ENCODE peak calls at places on chromosome 11, in five cellular contexts. K, S, L, Y and F are unnamed samples.

GRCh38 chr11:74035264-74035663 is 26.4 kb upstream of the UCP3 start:
- DNase-seq in K (no peak), S (no peak), L (no peak), Y (no peak), F (no peak)

GRCh38 chr11:77148963-77149715 is 21.1 kb downstream of the MYO7A start:
- DNase-seq in K (no peak), S (no peak), L (peak; percentile 63), Y (no peak), F (no peak)

GRCh38 chr11:90344546-90344945 is 121.7 kb upstream of the CHORDC1 start:
- DNase-seq in K (no peak), S (no peak), L (no peak), Y (no peak), F (no peak)

GRCh38 chr11:96154802-96155520 is 188.0 kb downstream of the MAML2 start:
- DNase-seq in K (no peak), S (no peak), L (no peak), Y (no peak), F (no peak)

GRCh38 chr11:2804701-2805387 is 80.7 kb downstream of the CDKN1C start:
- DNase-seq in K (peak; percentile 51), S (peak; percentile 16), L (peak; percentile 74), Y (peak; percentile 40), F (peak; percentile 51)

GRCh38 chr11:97738751-97739150 is 1282.0 kb upstream of the CNTN5 start:
- DNase-seq in K (no peak), S (no peak), L (no peak), Y (no peak), F (no peak)

GRCh38 chr11:45333023-45333422 is 46.9 kb upstream of the SYT13 start:
- DNase-seq in K (no peak), S (no peak), L (no peak), Y (no peak), F (no peak)

GRCh38 chr11:88345408-88345807 is 7.9 kb upstream of the CTSC start:
- DNase-seq in K (no peak), S (no peak), L (no peak), Y (no peak), F (no peak)

GRCh38 chr11:898540-899190 is 11.9 kb downstream of the CHID1 start:
- DNase-seq in K (no peak), S (no peak), L (no peak), Y (no peak), F (no peak)

GRCh38 chr11:46270707-46271106 is 6.8 kb upstream of the CREB3L1 start:
- DNase-seq in K (no peak), S (no peak), L (no peak), Y (no peak), F (no peak)

GRCh38 chr11:125978171-125978570 is 32.3 kb downstream of the VSIG10L2 start:
- DNase-seq in K (no peak), S (no peak), L (no peak), Y (no peak), F (no peak)

GRCh38 chr11:70579376-70579955 is 181.1 kb downstream of the CTTN start:
- DNase-seq in K (peak; percentile 40), S (no peak), L (no peak), Y (no peak), F (peak; percentile 59)

GRCh38 chr11:72673284-72673942 is 809 bp downstream of the PDE2A start:
- DNase-seq in K (no peak), S (no peak), L (peak; percentile 60), Y (no peak), F (no peak)

GRCh38 chr11:17596310-17596669 is 49.2 kb downstream of the OTOG start:
- DNase-seq in K (no peak), S (no peak), L (peak; percentile 9), Y (no peak), F (peak; percentile 45)

GRCh38 chr11:3855808-3856491 is 486 bp downstream of the STIM1 start:
- DNase-seq in K (peak; percentile 87), S (peak; percentile 56), L (peak; percentile 89), Y (peak; percentile 56), F (peak; percentile 95)

GRCh38 chr11:110029714-110030113 is 63.5 kb upstream of the ZC3H12C start:
- DNase-seq in K (no peak), S (no peak), L (no peak), Y (no peak), F (no peak)

GRCh38 chr11:62402226-62402625 is 16.6 kb upstream of the SCGB1A1 start:
- DNase-seq in K (peak; percentile 74), S (peak; percentile 61), L (no peak), Y (peak; percentile 63), F (peak; percentile 88)

GRCh38 chr11:28526406-28526751 is 418.2 kb downstream of the METTL15 start:
- DNase-seq in K (no peak), S (no peak), L (no peak), Y (no peak), F (no peak)

GRCh38 chr11:119774180-119774763 is 45.3 kb upstream of the NECTIN1 start:
- DNase-seq in K (peak; percentile 36), S (no peak), L (peak; percentile 10), Y (no peak), F (peak; percentile 10)

GRCh38 chr11:69916806-69917387 is 97.7 kb upstream of the FGF3 start:
- DNase-seq in K (no peak), S (no peak), L (no peak), Y (no peak), F (no peak)

GRCh38 chr11:34454308-34455032 is 15.7 kb downstream of the CAT start:
- DNase-seq in K (no peak), S (no peak), L (no peak), Y (no peak), F (no peak)

GRCh38 chr11:70510106-70510505 is 111.8 kb downstream of the CTTN start:
- DNase-seq in K (peak; percentile 48), S (no peak), L (peak; percentile 35), Y (no peak), F (peak; percentile 42)

GRCh38 chr11:64357904-64358535 is 942 bp upstream of the RPS6KA4 start:
- DNase-seq in K (no peak), S (peak; percentile 44), L (peak; percentile 81), Y (no peak), F (no peak)

DNA sequence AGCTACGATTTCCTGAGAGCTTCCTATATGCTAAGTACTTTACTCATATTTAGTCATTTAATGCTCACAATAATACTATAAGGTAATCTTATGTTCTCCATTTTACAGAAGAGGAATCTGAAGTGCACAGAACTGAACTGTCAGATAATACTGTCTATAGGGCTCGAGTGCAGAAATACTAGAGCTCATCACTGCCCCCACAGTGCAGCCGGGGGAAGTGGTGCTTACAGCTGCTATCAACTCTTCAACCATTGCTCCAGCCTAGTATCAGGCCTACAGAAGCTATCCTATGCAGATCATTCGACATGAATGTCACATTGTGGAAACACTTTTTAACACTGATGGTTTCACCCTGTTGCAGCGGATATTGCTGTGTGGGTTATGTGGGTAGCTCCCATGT is 929.9 kb downstream of the NTM start:
- DNase-seq in K (no peak), S (no peak), L (no peak), Y (no peak), F (no peak)
- TF ChIP-seq CTCF in K (no peak), S (no peak), L (no peak), Y (peak; percentile 47), F (no peak)

GRCh38 chr11:8686325-8686724 is 3.7 kb downstream of the RPL27A start:
- DNase-seq in K (no peak), S (no peak), L (peak; percentile 14), Y (no peak), F (no peak)
- H3K36me3 ChIP-seq in K (peaks cover 34% of the 10 kb centered on the region), S (peaks cover 12% of the 10 kb centered on the region), L (peaks cover 29% of the 10 kb centered on the region), Y (peaks cover 38% of the 10 kb centered on the region), F (peaks cover 37% of the 10 kb centered on the region)

DNA sequence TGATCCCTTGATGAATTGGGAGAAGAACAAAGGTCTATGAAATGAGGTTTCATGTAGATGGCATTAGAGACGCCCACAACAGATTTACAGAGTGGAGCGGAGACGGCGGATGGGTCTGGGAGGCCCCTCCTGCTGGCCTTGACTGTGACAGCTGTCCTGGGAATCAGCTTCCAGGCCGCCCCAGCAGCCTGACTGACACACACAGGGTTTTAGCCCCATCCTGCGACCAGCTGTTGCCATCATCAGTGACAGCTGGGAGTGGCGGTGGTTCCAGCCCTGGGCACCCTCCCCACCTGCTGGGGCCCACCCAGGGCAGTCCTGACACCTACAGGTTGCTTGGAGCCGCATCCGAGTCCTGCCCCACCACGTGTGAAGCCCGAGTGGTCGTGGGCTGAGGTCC is 64.0 kb upstream of the PPP6R3 start:
- DNase-seq in K (no peak), S (no peak), L (no peak), Y (no peak), F (no peak)
- H3K27ac ChIP-seq in K (no peak overlapping the region), S (no peak overlapping the region), L (no peak overlapping the region), Y (peak overlapping the region; percentile 94), F (no peak overlapping the region)

GRCh38 chr11:11403763-11404725 is 51.0 kb upstream of the CSNK2A3 start:
- DNase-seq in K (no peak), S (no peak), L (no peak), Y (peak; percentile 58), F (no peak)

GRCh38 chr11:11400121-11400520 is 47.1 kb upstream of the CSNK2A3 start:
- DNase-seq in K (no peak), S (no peak), L (no peak), Y (no peak), F (no peak)

GRCh38 chr11:11401960-11402359 is 48.9 kb upstream of the CSNK2A3 start:
- DNase-seq in K (no peak), S (no peak), L (no peak), Y (no peak), F (no peak)

GRCh38 chr11:11397043-11397415 is 44.0 kb upstream of the CSNK2A3 start:
- DNase-seq in K (no peak), S (no peak), L (no peak), Y (no peak), F (no peak)

GRCh38 chr11:11400635-11401232 is 47.7 kb upstream of the CSNK2A3 start:
- DNase-seq in K (no peak), S (no peak), L (no peak), Y (no peak), F (no peak)
- TF ChIP-seq CTCF in K (peak; percentile 14), S (no peak), L (peak; percentile 27), Y (peak; percentile 36), F (no peak)